ENCODE peak calls at places on chromosomes 11 and 22, in eight cellular contexts. O is keratinocyte, L is PC-3, Y is GM23338, E is endothelial cell of umbilical vein, T is DND-41, P is GM12878, Z is fibroblast of lung. F is an unnamed sample.
A peak's percentile ranks its signal among the peaks of the same experiment; 100 is the strongest.

GRCh38 chr11:10064828-10065227 is 229.2 kb downstream of the SBF2 start:
- DNase-seq in O (no peak), L (no peak), Y (no peak), E (no peak), T (no peak), P (no peak), Z (no peak), F (no peak)

GRCh38 chr22:20128902-20129746 is 2.5 kb upstream of the ZDHHC8 start:
- DNase-seq in O (no peak), L (peak; percentile 46), Y (peak; percentile 78), E (peak; percentile 33), T (peak; percentile 58), P (no peak), Z (no peak), F (peak; percentile 68)

GRCh38 chr11:2896047-2896446 is 10.5 kb upstream of the CDKN1C start:
- DNase-seq in O (no peak), L (no peak), Y (no peak), E (no peak), T (no peak), P (no peak), Z (no peak), F (no peak)

GRCh38 chr11:69636512-69636866 is 4.5 kb upstream of the CCND1 start:
- DNase-seq in O (no peak), L (peak; percentile 89), Y (peak; percentile 93), E (peak; percentile 66), T (no peak), P (no peak), Z (peak; percentile 91), F (peak; percentile 92)

GRCh38 chr22:22752556-22753477 is 108.4 kb downstream of the GGTLC2 start:
- DNase-seq in O (no peak), L (peak; percentile 4), Y (no peak), E (no peak), T (no peak), P (no peak), Z (no peak), F (peak; percentile 7)

GRCh38 chr22:22171357-22172218 is 73.0 kb upstream of the VPREB1 start:
- DNase-seq in O (no peak), L (peak; percentile 44), Y (peak; percentile 65), E (no peak), T (no peak), P (no peak), Z (no peak), F (no peak)

GRCh38 chr11:64848214-64848778 is 3.8 kb upstream of the CDC42BPG start:
- DNase-seq in O (no peak), L (no peak), Y (no peak), E (no peak), T (no peak), P (no peak), Z (no peak), F (no peak)

GRCh38 chr11:109123811-109124787 is 297.9 kb upstream of the C11orf87 start:
- DNase-seq in O (no peak), L (no peak), Y (peak; percentile 54), E (no peak), T (no peak), P (no peak), Z (peak; percentile 54), F (peak; percentile 35)

GRCh38 chr22:39317084-39317755 is 2.2 kb downstream of the RPL3 start:
- DNase-seq in O (peak; percentile 52), L (peak; percentile 22), Y (no peak), E (no peak), T (no peak), P (no peak), Z (no peak), F (no peak)

GRCh38 chr11:65381721-65382035 is 768 bp downstream of the SLC25A45 start:
- DNase-seq in O (peak; percentile 55), L (peak; percentile 82), Y (no peak), E (no peak), T (no peak), P (no peak), Z (peak; percentile 83), F (peak; percentile 52)

GRCh38 chr11:61978703-61979661 is 11.5 kb upstream of the FTH1 start:
- DNase-seq in O (no peak), L (peak; percentile 73), Y (no peak), E (peak; percentile 87), T (no peak), P (no peak), Z (peak; percentile 46), F (no peak)

DNA sequence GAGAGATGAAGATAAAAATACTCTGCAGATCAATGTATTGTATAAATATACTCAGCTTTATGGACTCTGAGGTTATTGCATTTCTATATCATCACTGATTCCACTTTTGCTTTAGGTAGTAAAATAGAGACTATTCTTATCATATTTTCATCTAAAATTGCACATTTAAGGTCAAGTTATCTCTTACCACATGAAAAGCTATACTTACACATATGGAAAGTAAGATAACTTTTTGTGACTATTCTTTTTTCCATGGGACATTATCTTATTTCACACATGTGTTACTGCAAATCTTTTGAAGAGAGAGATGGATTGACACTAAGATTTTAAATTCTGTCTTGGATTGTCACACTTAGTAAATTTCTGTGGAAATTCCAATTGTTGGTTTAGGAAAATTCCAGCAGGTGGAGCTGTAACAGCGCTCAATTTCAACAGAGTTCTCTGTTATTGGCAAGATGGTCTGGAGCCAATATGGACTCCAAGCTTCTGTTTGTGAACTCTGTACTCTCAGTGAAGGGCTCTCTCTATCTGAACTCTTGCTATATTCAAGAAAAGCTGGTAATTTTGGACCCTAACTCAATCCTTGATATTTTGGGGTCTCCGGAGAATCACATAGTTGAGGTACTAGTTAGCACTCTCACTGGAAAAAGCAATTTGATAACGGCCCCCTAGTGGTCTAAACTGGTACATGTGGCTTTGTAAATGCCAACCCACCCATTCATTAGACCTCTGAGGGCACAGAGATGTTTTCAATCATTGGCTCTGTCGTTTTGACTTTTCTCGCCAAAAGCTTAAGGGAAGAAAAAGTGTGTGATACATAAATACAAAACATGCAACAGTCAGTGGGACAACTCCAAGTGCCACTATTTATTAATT is 429.7 kb downstream of the ETS1 start:
- DNase-seq in O (no peak), L (peak; percentile 93), Y (peak; percentile 84), E (peak; percentile 87), T (peak; percentile 66), P (peak; percentile 51), Z (peak; percentile 71), F (peak; percentile 86)
- H3K4me3 ChIP-seq in O (peak overlapping the region; percentile 49), L (peak overlapping the region; percentile 46), Y (peak overlapping the region; percentile 40), E (peak overlapping the region; percentile 48), T (no peak overlapping the region), P (no peak overlapping the region), Z (no peak overlapping the region), F (no peak overlapping the region)

GRCh38 chr22:45010532-45010900 is 711 bp upstream of the PHF21B start:
- DNase-seq in O (no peak), L (no peak), Y (no peak), E (no peak), T (peak; percentile 39), P (no peak), Z (no peak), F (no peak)
- TF ChIP-seq EZH2 in O (peak; percentile 62), L (peak; percentile 63), Y (no peak), E (no peak), T (no peak), P (no peak), Z (no peak), F (no peak)

GRCh38 chr22:37855462-37855861 is 6.2 kb downstream of the EIF3L start:
- DNase-seq in O (no peak), L (no peak), Y (no peak), E (no peak), T (no peak), P (no peak), Z (peak; percentile 21), F (no peak)

GRCh38 chr22:37849089-37849751 is at the start of gene EIF3L:
- DNase-seq in O (peak; percentile 33), L (peak; percentile 86), Y (peak; percentile 95), E (peak; percentile 94), T (peak; percentile 92), P (peak; percentile 51), Z (peak; percentile 86), F (peak; percentile 94)

GRCh38 chr22:37850801-37851200 is 1.6 kb downstream of the EIF3L start:
- DNase-seq in O (no peak), L (no peak), Y (no peak), E (no peak), T (no peak), P (no peak), Z (no peak), F (no peak)

GRCh38 chr22:37852418-37852817 is 3.2 kb downstream of the EIF3L start:
- DNase-seq in O (no peak), L (no peak), Y (no peak), E (no peak), T (no peak), P (no peak), Z (no peak), F (no peak)

DNA sequence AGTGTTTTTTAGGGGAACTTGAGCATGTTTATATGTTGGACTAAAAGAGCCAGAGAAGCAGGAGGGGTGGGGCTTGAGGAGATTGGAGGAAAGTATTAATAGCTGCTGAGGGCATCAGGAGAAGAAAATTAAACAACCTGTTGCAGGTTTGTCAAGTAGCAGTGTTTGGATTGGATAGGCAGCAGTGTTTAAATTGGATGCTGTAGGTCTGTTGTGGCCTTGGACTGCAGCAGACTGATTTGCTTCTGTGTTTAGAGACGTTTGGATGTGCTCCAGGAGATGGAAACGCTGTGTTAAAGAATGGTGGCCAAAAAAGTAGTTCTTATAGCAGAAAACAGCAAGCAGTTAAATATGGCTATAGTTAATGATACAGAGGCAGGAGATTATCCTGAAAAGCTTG is 5.7 kb downstream of the EIF3L start:
- DNase-seq in O (no peak), L (no peak), Y (no peak), E (no peak), T (no peak), P (no peak), Z (no peak), F (no peak)
- H3K4me1 ChIP-seq in O (peaks cover 11% of the 10 kb centered on the region), L (peaks cover 9% of the 10 kb centered on the region), Y (peaks cover 7% of the 10 kb centered on the region), E (peaks cover 15% of the 10 kb centered on the region), T (peaks cover 27% of the 10 kb centered on the region), P (no peaks in the 10 kb centered on the region), Z (no peaks in the 10 kb centered on the region), F (peaks cover 9% of the 10 kb centered on the region)

GRCh38 chr11:26194871-26195270 is 137.1 kb upstream of the ANO3 start:
- DNase-seq in O (no peak), L (no peak), Y (no peak), E (no peak), T (no peak), P (no peak), Z (no peak), F (no peak)

GRCh38 chr11:26193714-26194373 is 138.1 kb upstream of the ANO3 start:
- DNase-seq in O (no peak), L (peak; percentile 8), Y (peak; percentile 8), E (no peak), T (no peak), P (no peak), Z (no peak), F (no peak)

GRCh38 chr11:26199341-26199740 is 132.6 kb upstream of the ANO3 start:
- DNase-seq in O (no peak), L (no peak), Y (no peak), E (no peak), T (no peak), P (no peak), Z (peak; percentile 59), F (peak; percentile 11)

GRCh38 chr11:26201411-26201810 is 130.5 kb upstream of the ANO3 start:
- DNase-seq in O (no peak), L (peak; percentile 49), Y (no peak), E (no peak), T (no peak), P (no peak), Z (peak; percentile 62), F (peak; percentile 6)

DNA sequence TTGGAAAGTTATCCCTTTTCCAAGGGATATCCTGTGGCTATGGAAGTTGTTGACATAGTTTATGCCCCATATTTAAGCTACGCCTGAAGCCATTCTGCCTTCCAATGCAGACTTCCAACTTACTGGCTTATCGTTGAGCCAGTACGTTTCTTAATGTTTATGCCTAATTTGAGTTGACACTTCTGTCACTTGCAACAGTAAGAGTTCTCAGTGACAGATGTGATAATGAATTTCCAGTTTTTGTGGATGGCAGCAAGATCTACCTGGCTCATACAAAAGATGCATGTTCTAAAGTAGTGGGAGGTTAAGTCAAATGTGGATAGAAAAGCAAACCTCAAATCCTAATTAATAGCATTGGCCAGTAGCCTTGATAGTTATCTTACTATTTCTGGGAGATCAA is 133.2 kb upstream of the ANO3 start:
- DNase-seq in O (no peak), L (no peak), Y (no peak), E (no peak), T (no peak), P (no peak), Z (no peak), F (no peak)
- H3K4me3 ChIP-seq in O (no peak overlapping the region), L (no peak overlapping the region), Y (no peak overlapping the region), E (no peak overlapping the region), T (no peak overlapping the region), P (no peak overlapping the region), Z (no peak overlapping the region), F (no peak overlapping the region)

F was measured in A673.